ENCODE peak calls at places on chromosomes 16 and 17, in five cellular contexts. P, T, R, U and G are unnamed samples.

GRCh38 chr17:47720754-47721533 is 12.1 kb upstream of the TBX21 start:
- DNase-seq in P (no peak), T (no peak), R (no peak), U (peak; percentile 72), G (no peak)

GRCh38 chr17:49191407-49191916 is 18.9 kb downstream of the GNGT2 start:
- DNase-seq in P (no peak), T (no peak), R (peak; percentile 8), U (no peak), G (no peak)

GRCh38 chr17:8695916-8696415 is 48.7 kb downstream of the CCDC42 start:
- DNase-seq in P (peak; percentile 43), T (no peak), R (no peak), U (no peak), G (no peak)

GRCh38 chr17:74858672-74859438 is 830 bp downstream of the GRIN2C start:
- DNase-seq in P (no peak), T (no peak), R (no peak), U (no peak), G (no peak)

GRCh38 chr16:3761375-3762079 is 44.2 kb upstream of the TRAP1 start:
- DNase-seq in P (peak; percentile 36), T (no peak), R (no peak), U (no peak), G (no peak)

GRCh38 chr17:63354251-63354650 is 91.9 kb downstream of the CYB561 start:
- DNase-seq in P (no peak), T (no peak), R (no peak), U (no peak), G (no peak)

GRCh38 chr17:37064956-37065355 is 116.2 kb downstream of the AATF start:
- DNase-seq in P (peak; percentile 37), T (no peak), R (no peak), U (no peak), G (no peak)

GRCh38 chr16:70757183-70757582 is 43.8 kb downstream of the VAC14 start:
- DNase-seq in P (no peak), T (no peak), R (no peak), U (no peak), G (no peak)

GRCh38 chr17:66682293-66682692 is 152.6 kb upstream of the CACNG5 start:
- DNase-seq in P (no peak), T (no peak), R (no peak), U (no peak), G (no peak)

GRCh38 chr17:4945176-4945943 is 3.0 kb downstream of the PFN1 start:
- DNase-seq in P (peak; percentile 96), T (peak; percentile 75), R (peak; percentile 68), U (peak; percentile 80), G (peak; percentile 81)

GRCh38 chr16:57945740-57946138 is 25.2 kb downstream of the CNGB1 start:
- DNase-seq in P (no peak), T (no peak), R (no peak), U (no peak), G (no peak)

GRCh38 chr16:62711797-62712196 is 675.6 kb upstream of the CDH8 start:
- DNase-seq in P (no peak), T (no peak), R (no peak), U (no peak), G (no peak)

GRCh38 chr16:361872-362701 is 8.3 kb downstream of the MRPL28 start:
- DNase-seq in P (no peak), T (peak; percentile 46), R (peak; percentile 34), U (peak; percentile 91), G (peak; percentile 37)

GRCh38 chr17:38749222-38750043 is 1.3 kb upstream of the PCGF2 start:
- DNase-seq in P (peak; percentile 97), T (no peak), R (peak; percentile 43), U (peak; percentile 100), G (no peak)

GRCh38 chr17:66466933-66467367 is 164.5 kb downstream of the PRKCA start:
- DNase-seq in P (peak; percentile 43), T (peak; percentile 96), R (peak; percentile 94), U (peak; percentile 65), G (peak; percentile 99)

GRCh38 chr17:6024576-6024975 is 45.6 kb upstream of the WSCD1 start:
- DNase-seq in P (no peak), T (no peak), R (no peak), U (no peak), G (no peak)

GRCh38 chr17:18055597-18055996 is 16.4 kb downstream of the GID4 start:
- DNase-seq in P (no peak), T (no peak), R (no peak), U (no peak), G (no peak)

GRCh38 chr17:48547839-48548686 is 3.2 kb upstream of the HOXB2 start:
- DNase-seq in P (no peak), T (no peak), R (no peak), U (peak; percentile 38), G (no peak)

GRCh38 chr17:31113939-31114338 is 19.2 kb downstream of the NF1 start:
- DNase-seq in P (no peak), T (no peak), R (no peak), U (no peak), G (no peak)

GRCh38 chr17:47246120-47246519 is 7.5 kb upstream of the ITGB3 start:
- DNase-seq in P (no peak), T (no peak), R (no peak), U (no peak), G (no peak)

GRCh38 chr16:3696425-3697218 is 20.7 kb downstream of the TRAP1 start:
- DNase-seq in P (no peak), T (peak; percentile 71), R (peak; percentile 30), U (no peak), G (peak; percentile 74)

GRCh38 chr16:84735846-84736586 is 36.2 kb downstream of the USP10 start:
- DNase-seq in P (no peak), T (no peak), R (no peak), U (peak; percentile 61), G (no peak)

GRCh38 chr16:57696240-57696639 is 1.6 kb downstream of the DRC7 start:
- DNase-seq in P (peak; percentile 56), T (no peak), R (no peak), U (no peak), G (no peak)

GRCh38 chr17:1641065-1641403 is 4.5 kb downstream of the SCARF1 start:
- DNase-seq in P (no peak), T (no peak), R (no peak), U (no peak), G (no peak)

GRCh38 chr17:8075081-8075480 is 12.4 kb downstream of the ALOX12B start:
- DNase-seq in P (no peak), T (no peak), R (no peak), U (no peak), G (no peak)

GRCh38 chr17:44132275-44132821 is 8.9 kb upstream of the HDAC5 start:
- DNase-seq in P (no peak), T (no peak), R (no peak), U (no peak), G (no peak)

GRCh38 chr17:44130693-44131349 is 7.4 kb upstream of the HDAC5 start:
- DNase-seq in P (no peak), T (no peak), R (no peak), U (no peak), G (no peak)

GRCh38 chr17:44134752-44135568 is 6.8 kb upstream of the HROB start:
- DNase-seq in P (no peak), T (no peak), R (no peak), U (no peak), G (no peak)

GRCh38 chr17:44137891-44138709 is 3.6 kb upstream of the HROB start:
- DNase-seq in P (peak; percentile 97), T (peak; percentile 98), R (peak; percentile 96), U (peak; percentile 91), G (peak; percentile 95)

DNA sequence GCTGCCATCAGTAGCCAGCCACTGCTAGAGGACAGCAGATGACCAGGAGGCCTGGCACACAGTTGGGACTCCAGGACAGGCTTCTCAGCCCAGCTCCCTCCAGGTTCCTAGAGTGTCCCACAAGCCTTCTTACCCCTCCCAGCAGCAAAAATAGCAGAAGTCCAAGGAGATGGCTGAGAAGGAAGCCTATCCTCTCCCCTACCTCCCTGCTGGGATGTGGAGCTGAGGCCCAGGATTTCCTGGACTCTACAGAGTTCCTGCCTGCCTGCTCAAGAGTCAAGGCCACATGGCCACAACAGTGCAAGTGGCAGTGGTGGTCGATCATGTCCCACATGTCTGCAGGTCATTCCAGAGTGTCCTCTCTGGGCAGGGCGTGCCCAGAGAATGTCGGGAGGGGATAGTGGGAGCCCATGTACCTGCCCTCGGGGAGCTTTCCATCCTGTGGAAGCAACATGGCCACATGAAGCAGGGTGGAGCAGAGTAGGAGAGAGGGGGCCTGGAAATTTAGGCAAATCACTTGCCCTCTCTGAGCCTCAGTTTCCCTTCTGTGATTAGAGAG is 7.7 kb upstream of the HROB start:
- DNase-seq in P (no peak), T (no peak), R (no peak), U (no peak), G (no peak)
- TF ChIP-seq CTCF in P (no peak), T (no peak), R (no peak), U (no peak), G (no peak)

DNA sequence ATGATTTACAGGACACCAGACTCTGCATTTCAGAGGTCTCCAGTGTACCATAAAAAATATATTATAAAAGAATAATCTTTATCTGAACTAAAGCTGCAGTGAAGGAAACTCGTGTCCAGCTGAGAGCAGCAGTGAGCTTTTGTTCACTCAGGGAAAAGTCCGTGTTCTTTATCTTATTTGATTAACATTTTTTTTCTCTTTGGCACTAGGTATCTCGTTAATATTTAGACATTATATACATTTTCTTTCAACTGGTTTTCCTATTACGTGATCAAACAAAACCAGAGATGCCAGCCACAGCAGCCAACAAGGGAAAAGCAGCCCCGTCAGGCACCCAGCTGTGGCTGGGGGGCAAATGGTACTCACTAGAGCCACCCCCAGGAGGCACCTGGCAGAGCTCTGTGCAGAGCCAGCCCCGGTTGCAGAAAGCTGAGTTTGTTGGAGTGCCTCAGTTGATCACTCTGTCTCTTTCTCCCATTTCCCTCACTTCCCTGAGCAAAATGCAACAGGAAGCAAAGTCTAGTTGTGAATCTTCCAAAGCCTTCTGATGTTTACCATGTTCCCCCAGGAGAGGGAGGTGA is 1.1 kb upstream of the HS3ST4 start:
- DNase-seq in P (no peak), T (no peak), R (no peak), U (no peak), G (no peak)
- TF ChIP-seq CTCF in P (no peak), T (no peak), R (no peak), U (no peak), G (no peak)

GRCh38 chr17:42097691-42098661 is at the start of gene ZNF385C:
- DNase-seq in P (no peak), T (no peak), R (no peak), U (peak; percentile 54), G (no peak)

GRCh38 chr17:42103221-42103954 is 5.1 kb upstream of the ZNF385C start:
- DNase-seq in P (no peak), T (no peak), R (no peak), U (no peak), G (no peak)

GRCh38 chr17:42098747-42099399 is 600 bp upstream of the ZNF385C start:
- DNase-seq in P (no peak), T (no peak), R (no peak), U (no peak), G (no peak)

GRCh38 chr17:42104264-42104663 is 6.0 kb upstream of the ZNF385C start:
- DNase-seq in P (no peak), T (no peak), R (no peak), U (no peak), G (no peak)

GRCh38 chr17:42101513-42102292 is 3.4 kb upstream of the ZNF385C start:
- DNase-seq in P (peak; percentile 92), T (peak; percentile 13), R (no peak), U (peak; percentile 94), G (no peak)
- TF ChIP-seq CTCF in P (no peak), T (peak; percentile 80), R (peak; percentile 84), U (peak; percentile 98), G (peak; percentile 96)

GRCh38 chr16:17258848-17259713 is 211.7 kb downstream of the XYLT1 start:
- DNase-seq in P (no peak), T (no peak), R (no peak), U (no peak), G (no peak)
- TF ChIP-seq CTCF in P (no peak), T (no peak), R (no peak), U (no peak), G (no peak)